ENCODE peak calls at places on chromosomes 2 and 18, in four cellular contexts. One of them, this sample, is unnamed.

GRCh38 chr2:164826293-164827243 is 15.1 kb downstream of the COBLL1 start:
- DNase-seq in NCI-H526 treated with DMSO at 0.1 percent for 48 hours: no peak
- DNase-seq in KG1: no peak
- DNase-seq in nucleus accumbens: no peak
- DNase-seq in this sample: peak; percentile 22

GRCh38 chr2:129087133-129087813 is 768.6 kb upstream of the HS6ST1 start:
- DNase-seq in NCI-H526 treated with DMSO at 0.1 percent for 48 hours: no peak
- DNase-seq in KG1: no peak
- DNase-seq in nucleus accumbens: no peak
- DNase-seq in this sample: no peak

GRCh38 chr2:226631671-226632070 is 167.9 kb downstream of the IRS1 start:
- DNase-seq in NCI-H526 treated with DMSO at 0.1 percent for 48 hours: no peak
- DNase-seq in KG1: no peak
- DNase-seq in nucleus accumbens: no peak
- DNase-seq in this sample: no peak

GRCh38 chr2:130864830-130865229 is 28.1 kb downstream of the ARHGEF4 start:
- DNase-seq in NCI-H526 treated with DMSO at 0.1 percent for 48 hours: peak; percentile 45
- DNase-seq in KG1: no peak
- DNase-seq in nucleus accumbens: no peak
- DNase-seq in this sample: peak; percentile 52

GRCh38 chr18:2589345-2590060 is 18.1 kb downstream of the NDC80 start:
- DNase-seq in NCI-H526 treated with DMSO at 0.1 percent for 48 hours: no peak
- DNase-seq in KG1: no peak
- DNase-seq in nucleus accumbens: no peak
- DNase-seq in this sample: no peak

GRCh38 chr2:173652311-173652710 is 297.6 kb downstream of the CDCA7 start:
- DNase-seq in NCI-H526 treated with DMSO at 0.1 percent for 48 hours: no peak
- DNase-seq in KG1: no peak
- DNase-seq in nucleus accumbens: no peak
- DNase-seq in this sample: peak; percentile 83

GRCh38 chr2:235312571-235312970 is 181.3 kb upstream of the AGAP1 start:
- DNase-seq in NCI-H526 treated with DMSO at 0.1 percent for 48 hours: no peak
- DNase-seq in KG1: no peak
- DNase-seq in nucleus accumbens: no peak
- DNase-seq in this sample: no peak

GRCh38 chr2:187842978-187843847 is 289.0 kb upstream of the TFPI start:
- DNase-seq in NCI-H526 treated with DMSO at 0.1 percent for 48 hours: peak; percentile 57
- DNase-seq in KG1: peak; percentile 16
- DNase-seq in nucleus accumbens: no peak
- DNase-seq in this sample: peak; percentile 41

GRCh38 chr2:98269274-98269673 is 77.0 kb upstream of the CNGA3 start:
- DNase-seq in NCI-H526 treated with DMSO at 0.1 percent for 48 hours: peak; percentile 30
- DNase-seq in KG1: peak; percentile 32
- DNase-seq in nucleus accumbens: no peak
- DNase-seq in this sample: peak; percentile 11

GRCh38 chr2:102268529-102269524 is 42.5 kb upstream of the IL1RL1 start:
- DNase-seq in NCI-H526 treated with DMSO at 0.1 percent for 48 hours: no peak
- DNase-seq in KG1: no peak
- DNase-seq in nucleus accumbens: no peak
- DNase-seq in this sample: no peak

GRCh38 chr18:79380816-79381806 is 14.6 kb upstream of the NFATC1 start:
- DNase-seq in NCI-H526 treated with DMSO at 0.1 percent for 48 hours: no peak
- DNase-seq in KG1: peak; percentile 65
- DNase-seq in nucleus accumbens: peak; percentile 70
- DNase-seq in this sample: peak; percentile 48

GRCh38 chr2:206230060-206230890 is 44.2 kb upstream of the ZDBF2 start:
- DNase-seq in NCI-H526 treated with DMSO at 0.1 percent for 48 hours: peak; percentile 13
- DNase-seq in KG1: no peak
- DNase-seq in nucleus accumbens: no peak
- DNase-seq in this sample: no peak

GRCh38 chr2:63819765-63820717 is 21.7 kb upstream of the UGP2 start:
- DNase-seq in NCI-H526 treated with DMSO at 0.1 percent for 48 hours: no peak
- DNase-seq in KG1: no peak
- DNase-seq in nucleus accumbens: no peak
- DNase-seq in this sample: no peak

GRCh38 chr18:47679864-47680263 is 250.6 kb downstream of the SMAD2 start:
- DNase-seq in NCI-H526 treated with DMSO at 0.1 percent for 48 hours: no peak
- DNase-seq in KG1: no peak
- DNase-seq in nucleus accumbens: no peak
- DNase-seq in this sample: no peak

GRCh38 chr2:127811397-127811860 is 458 bp upstream of the WDR33 start:
- DNase-seq in NCI-H526 treated with DMSO at 0.1 percent for 48 hours: no peak
- DNase-seq in KG1: no peak
- DNase-seq in nucleus accumbens: peak; percentile 27
- DNase-seq in this sample: no peak

GRCh38 chr2:241133436-241133820 is 15.8 kb downstream of the PASK start:
- DNase-seq in NCI-H526 treated with DMSO at 0.1 percent for 48 hours: no peak
- DNase-seq in KG1: no peak
- DNase-seq in nucleus accumbens: no peak
- DNase-seq in this sample: no peak

GRCh38 chr18:986071-986470 is 81.4 kb downstream of the ADCYAP1 start:
- DNase-seq in NCI-H526 treated with DMSO at 0.1 percent for 48 hours: no peak
- DNase-seq in KG1: no peak
- DNase-seq in nucleus accumbens: no peak
- DNase-seq in this sample: no peak

GRCh38 chr2:74548919-74549684 is 4.6 kb downstream of the LOXL3 start:
- DNase-seq in NCI-H526 treated with DMSO at 0.1 percent for 48 hours: peak; percentile 30
- DNase-seq in KG1: no peak
- DNase-seq in nucleus accumbens: no peak
- DNase-seq in this sample: peak; percentile 73

GRCh38 chr18:79345366-79345765 is 50.4 kb upstream of the NFATC1 start:
- DNase-seq in NCI-H526 treated with DMSO at 0.1 percent for 48 hours: no peak
- DNase-seq in KG1: no peak
- DNase-seq in nucleus accumbens: no peak
- DNase-seq in this sample: no peak

GRCh38 chr2:224248944-224249371 is 152.9 kb downstream of the FAM124B start:
- DNase-seq in NCI-H526 treated with DMSO at 0.1 percent for 48 hours: no peak
- DNase-seq in KG1: no peak
- DNase-seq in nucleus accumbens: no peak
- DNase-seq in this sample: no peak

GRCh38 chr2:216950547-216950946 is 90.7 kb upstream of the TNP1 start:
- DNase-seq in NCI-H526 treated with DMSO at 0.1 percent for 48 hours: no peak
- DNase-seq in KG1: no peak
- DNase-seq in nucleus accumbens: no peak
- DNase-seq in this sample: no peak

GRCh38 chr2:11397513-11397912 is 53.1 kb upstream of the ROCK2 start:
- DNase-seq in NCI-H526 treated with DMSO at 0.1 percent for 48 hours: no peak
- DNase-seq in KG1: no peak
- DNase-seq in nucleus accumbens: no peak
- DNase-seq in this sample: no peak

GRCh38 chr2:197862556-197862955 is 58.2 kb downstream of the PLCL1 start:
- DNase-seq in NCI-H526 treated with DMSO at 0.1 percent for 48 hours: no peak
- DNase-seq in KG1: no peak
- DNase-seq in nucleus accumbens: no peak
- DNase-seq in this sample: no peak

GRCh38 chr2:224520064-224520463 is 65.1 kb downstream of the CUL3 start:
- DNase-seq in NCI-H526 treated with DMSO at 0.1 percent for 48 hours: no peak
- DNase-seq in KG1: no peak
- DNase-seq in nucleus accumbens: no peak
- DNase-seq in this sample: peak; percentile 9